ENCODE peak calls at places on chromosomes 5 and 9, in seven cellular contexts. T is HCT116, Q is H1, N is SK-N-SH, W is K562, I is HepG2, Z is GM12878. C is an unnamed sample.
A peak's percentile ranks its signal among the peaks of the same experiment; 100 is the strongest.

GRCh38 chr9:93041108-93041802 is 17.2 kb upstream of the SUSD3 start:
- DNase-seq in T (peak; percentile 44), Q (no peak), N (no peak), W (peak; percentile 85), I (no peak), Z (no peak), C (peak; percentile 73)

GRCh38 chr9:133664651-133665050 is 28.5 kb downstream of the DBH start:
- DNase-seq in T (no peak), Q (no peak), N (peak; percentile 68), W (no peak), I (no peak), Z (no peak), C (no peak)

GRCh38 chr9:127049044-127049443 is 73.4 kb downstream of the ANGPTL2 start:
- DNase-seq in T (no peak), Q (no peak), N (no peak), W (no peak), I (no peak), Z (peak; percentile 69), C (no peak)

GRCh38 chr5:33148076-33148501 is 292.7 kb upstream of the TARS1 start:
- DNase-seq in T (no peak), Q (no peak), N (no peak), W (no peak), I (peak; percentile 14), Z (no peak), C (peak; percentile 43)

GRCh38 chr5:81520769-81521168 is 126.8 kb upstream of the ACOT12 start:
- DNase-seq in T (no peak), Q (no peak), N (no peak), W (no peak), I (no peak), Z (no peak), C (no peak)

GRCh38 chr5:57887851-57888621 is 405.4 kb upstream of the ACTBL2 start:
- DNase-seq in T (peak; percentile 61), Q (no peak), N (peak; percentile 61), W (peak; percentile 29), I (peak; percentile 23), Z (no peak), C (peak; percentile 90)

GRCh38 chr9:110619831-110620230 is 40.3 kb upstream of the SVEP1 start:
- DNase-seq in T (no peak), Q (no peak), N (no peak), W (no peak), I (no peak), Z (no peak), C (no peak)

GRCh38 chr9:32886021-32886420 is 102.7 kb downstream of the TMEM215 start:
- DNase-seq in T (no peak), Q (no peak), N (no peak), W (no peak), I (no peak), Z (no peak), C (no peak)

GRCh38 chr9:98541684-98542230 is 167.0 kb downstream of the GABBR2 start:
- DNase-seq in T (no peak), Q (no peak), N (no peak), W (no peak), I (no peak), Z (no peak), C (no peak)

GRCh38 chr5:79564798-79565279 is 47.4 kb upstream of the TENT2 start:
- DNase-seq in T (no peak), Q (no peak), N (no peak), W (no peak), I (peak; percentile 43), Z (no peak), C (no peak)

GRCh38 chr9:129749575-129749974 is 3.3 kb downstream of the PTGES start:
- DNase-seq in T (no peak), Q (no peak), N (no peak), W (no peak), I (no peak), Z (no peak), C (no peak)

GRCh38 chr5:92556747-92557146 is 1024.3 kb downstream of the NR2F1-AS1 start:
- DNase-seq in T (no peak), Q (no peak), N (no peak), W (no peak), I (no peak), Z (no peak), C (no peak)

GRCh38 chr9:100150209-100150608 is 51.2 kb downstream of the INVS start:
- DNase-seq in T (no peak), Q (no peak), N (peak; percentile 19), W (no peak), I (no peak), Z (no peak), C (no peak)

GRCh38 chr9:83698976-83699585 is 8.7 kb downstream of the UBQLN1 start:
- DNase-seq in T (no peak), Q (no peak), N (no peak), W (no peak), I (no peak), Z (no peak), C (no peak)

GRCh38 chr5:143636951-143637528 is 174.9 kb upstream of the HMHB1 start:
- DNase-seq in T (no peak), Q (no peak), N (no peak), W (no peak), I (peak; percentile 84), Z (no peak), C (no peak)

GRCh38 chr5:112183103-112183634 is 235.9 kb downstream of the EPB41L4A start:
- DNase-seq in T (peak; percentile 54), Q (no peak), N (no peak), W (no peak), I (no peak), Z (no peak), C (no peak)

GRCh38 chr9:21761309-21761901 is 41.0 kb upstream of the MTAP start:
- DNase-seq in T (no peak), Q (no peak), N (no peak), W (no peak), I (no peak), Z (peak; percentile 19), C (no peak)

GRCh38 chr9:72041775-72042194 is 18.6 kb downstream of the C9orf57 start:
- DNase-seq in T (no peak), Q (no peak), N (no peak), W (no peak), I (no peak), Z (peak; percentile 1), C (no peak)

GRCh38 chr5:139880416-139881144 is 85.0 kb downstream of the PSD2 start:
- DNase-seq in T (no peak), Q (no peak), N (peak; percentile 59), W (no peak), I (no peak), Z (no peak), C (no peak)

GRCh38 chr5:109900911-109901627 is 211.3 kb downstream of the MAN2A1 start:
- DNase-seq in T (no peak), Q (no peak), N (no peak), W (no peak), I (peak; percentile 97), Z (no peak), C (no peak)

GRCh38 chr5:59728356-59728755 is 165.2 kb downstream of the PDE4D start:
- DNase-seq in T (no peak), Q (no peak), N (no peak), W (no peak), I (no peak), Z (no peak), C (no peak)

GRCh38 chr9:13570521-13570974 is 291.1 kb upstream of the MPDZ start:
- DNase-seq in T (no peak), Q (no peak), N (no peak), W (no peak), I (no peak), Z (no peak), C (no peak)

GRCh38 chr5:76403963-76404693 is 1.0 kb downstream of the IQGAP2 start:
- DNase-seq in T (no peak), Q (peak; percentile 73), N (no peak), W (peak; percentile 45), I (peak; percentile 96), Z (peak; percentile 60), C (peak; percentile 37)

GRCh38 chr5:57499262-57500050 is 16.8 kb upstream of the ACTBL2 start:
- DNase-seq in T (peak; percentile 62), Q (peak; percentile 21), N (peak; percentile 36), W (peak; percentile 47), I (peak; percentile 5), Z (peak; percentile 44), C (peak; percentile 37)

GRCh38 chr5:163105456-163105855 is 331.9 kb upstream of the CCNG1 start:
- DNase-seq in T (no peak), Q (no peak), N (no peak), W (no peak), I (no peak), Z (no peak), C (no peak)

GRCh38 chr5:78984020-78984610 is 995 bp downstream of the ARSB start:
- DNase-seq in T (no peak), Q (no peak), N (peak; percentile 29), W (no peak), I (peak; percentile 13), Z (no peak), C (no peak)

GRCh38 chr5:174065528-174066189 is 20.2 kb downstream of the NSG2 start:
- DNase-seq in T (no peak), Q (no peak), N (peak; percentile 63), W (no peak), I (peak; percentile 73), Z (no peak), C (no peak)

GRCh38 chr5:111699976-111700375 is 57.0 kb downstream of the NREP start:
- DNase-seq in T (no peak), Q (no peak), N (no peak), W (no peak), I (peak; percentile 39), Z (no peak), C (no peak)

GRCh38 chr5:17743580-17744435 is 109.5 kb downstream of the TAF11L14 start:
- DNase-seq in T (no peak), Q (no peak), N (no peak), W (no peak), I (no peak), Z (no peak), C (no peak)

GRCh38 chr5:113425909-113426308 is 8.9 kb downstream of the TSSK1B start:
- DNase-seq in T (no peak), Q (no peak), N (no peak), W (no peak), I (no peak), Z (no peak), C (no peak)
- TF ChIP-seq JUND in T (no peak), Q (no peak), N (no peak), W (no peak), I (no peak), Z (no peak), C (no peak)

GRCh38 chr5:133124891-133125290 is 73.1 kb downstream of the HSPA4 start:
- DNase-seq in T (no peak), Q (no peak), N (no peak), W (no peak), I (no peak), Z (no peak), C (no peak)
- TF ChIP-seq JUND in T (no peak), Q (no peak), N (no peak), W (no peak), I (no peak), Z (no peak), C (no peak)

GRCh38 chr5:52844885-52845284 is 57.2 kb downstream of the ITGA1 start:
- DNase-seq in T (no peak), Q (no peak), N (no peak), W (no peak), I (no peak), Z (no peak), C (no peak)
- TF ChIP-seq JUND in T (no peak), Q (no peak), N (no peak), W (no peak), I (no peak), Z (no peak), C (no peak)

GRCh38 chr9:91452844-91453243 is 29.2 kb upstream of the NFIL3 start:
- DNase-seq in T (no peak), Q (no peak), N (no peak), W (no peak), I (no peak), Z (no peak), C (no peak)

GRCh38 chr9:91451431-91452270 is 28.0 kb upstream of the NFIL3 start:
- DNase-seq in T (no peak), Q (no peak), N (no peak), W (no peak), I (no peak), Z (no peak), C (no peak)
- TF ChIP-seq JUND in T (no peak), Q (no peak), N (no peak), W (no peak), I (no peak), Z (no peak), C (no peak)